ENCODE peak calls at places on chromosomes 6 and 20, in nine cellular contexts. One of them, this sample, is unnamed.
A peak's percentile ranks its signal among the peaks of the same experiment; 100 is the strongest.

GRCh38 chr6:33419580-33420492 is at the start of gene SYNGAP1:
- DNase-seq in neural progenitor cell: peak; percentile 78
- DNase-seq in A549: no peak
- DNase-seq in mesendoderm: peak; percentile 71
- DNase-seq in AG04450: peak; percentile 36
- DNase-seq in fibroblast of lung: peak; percentile 73
- DNase-seq in breast epithelium: no peak
- DNase-seq in pancreas: peak; percentile 46
- DNase-seq in testis: peak; percentile 75
- DNase-seq in this sample: no peak

GRCh38 chr20:63521602-63522001 is 1.0 kb downstream of the PPDPF start:
- DNase-seq in neural progenitor cell: peak; percentile 70
- DNase-seq in A549: no peak
- DNase-seq in mesendoderm: no peak
- DNase-seq in AG04450: no peak
- DNase-seq in fibroblast of lung: no peak
- DNase-seq in breast epithelium: no peak
- DNase-seq in pancreas: no peak
- DNase-seq in testis: no peak
- DNase-seq in this sample: no peak

GRCh38 chr20:21182832-21183563 is 57.1 kb downstream of the KIZ start:
- DNase-seq in neural progenitor cell: no peak
- DNase-seq in A549: peak; percentile 47
- DNase-seq in mesendoderm: no peak
- DNase-seq in AG04450: peak; percentile 48
- DNase-seq in fibroblast of lung: peak; percentile 88
- DNase-seq in breast epithelium: no peak
- DNase-seq in pancreas: no peak
- DNase-seq in testis: no peak
- DNase-seq in this sample: no peak

GRCh38 chr6:104019075-104019474 is 840.6 kb downstream of the HACE1 start:
- DNase-seq in neural progenitor cell: no peak
- DNase-seq in A549: no peak
- DNase-seq in mesendoderm: no peak
- DNase-seq in AG04450: no peak
- DNase-seq in fibroblast of lung: no peak
- DNase-seq in breast epithelium: no peak
- DNase-seq in pancreas: no peak
- DNase-seq in testis: no peak
- DNase-seq in this sample: no peak

GRCh38 chr20:18831830-18832229 is 18.2 kb downstream of the SCP2D1 start:
- DNase-seq in neural progenitor cell: no peak
- DNase-seq in A549: no peak
- DNase-seq in mesendoderm: no peak
- DNase-seq in AG04450: peak; percentile 4
- DNase-seq in fibroblast of lung: peak; percentile 8
- DNase-seq in breast epithelium: no peak
- DNase-seq in pancreas: no peak
- DNase-seq in testis: no peak
- DNase-seq in this sample: no peak

GRCh38 chr20:62952373-62953166 is at the start of gene SLC17A9:
- DNase-seq in neural progenitor cell: peak; percentile 79
- DNase-seq in A549: no peak
- DNase-seq in mesendoderm: peak; percentile 87
- DNase-seq in AG04450: no peak
- DNase-seq in fibroblast of lung: peak; percentile 25
- DNase-seq in breast epithelium: no peak
- DNase-seq in pancreas: peak; percentile 61
- DNase-seq in testis: peak; percentile 52
- DNase-seq in this sample: peak; percentile 8

GRCh38 chr20:49483018-49483705 is 694 bp upstream of the KCNB1 start:
- DNase-seq in neural progenitor cell: peak; percentile 69
- DNase-seq in A549: no peak
- DNase-seq in mesendoderm: peak; percentile 43
- DNase-seq in AG04450: no peak
- DNase-seq in fibroblast of lung: no peak
- DNase-seq in breast epithelium: no peak
- DNase-seq in pancreas: no peak
- DNase-seq in testis: no peak
- DNase-seq in this sample: no peak

GRCh38 chr6:35360349-35361138 is 18.2 kb downstream of the PPARD start:
- DNase-seq in neural progenitor cell: no peak
- DNase-seq in A549: peak; percentile 14
- DNase-seq in mesendoderm: peak; percentile 90
- DNase-seq in AG04450: no peak
- DNase-seq in fibroblast of lung: no peak
- DNase-seq in breast epithelium: no peak
- DNase-seq in pancreas: peak; percentile 52
- DNase-seq in testis: peak; percentile 80
- DNase-seq in this sample: peak; percentile 48

GRCh38 chr6:13048113-13048512 is 280.2 kb downstream of the TBC1D7 start:
- DNase-seq in neural progenitor cell: no peak
- DNase-seq in A549: no peak
- DNase-seq in mesendoderm: no peak
- DNase-seq in AG04450: no peak
- DNase-seq in fibroblast of lung: no peak
- DNase-seq in breast epithelium: no peak
- DNase-seq in pancreas: no peak
- DNase-seq in testis: no peak
- DNase-seq in this sample: no peak

GRCh38 chr20:36860339-36860738 is 15.6 kb upstream of the TLDC2 start:
- DNase-seq in neural progenitor cell: no peak
- DNase-seq in A549: no peak
- DNase-seq in mesendoderm: no peak
- DNase-seq in AG04450: no peak
- DNase-seq in fibroblast of lung: peak; percentile 18
- DNase-seq in breast epithelium: no peak
- DNase-seq in pancreas: no peak
- DNase-seq in testis: no peak
- DNase-seq in this sample: no peak

GRCh38 chr6:36678488-36679042 is at the start of gene CDKN1A:
- DNase-seq in neural progenitor cell: peak; percentile 97
- DNase-seq in A549: peak; percentile 86
- DNase-seq in mesendoderm: peak; percentile 95
- DNase-seq in AG04450: peak; percentile 86
- DNase-seq in fibroblast of lung: peak; percentile 93
- DNase-seq in breast epithelium: peak; percentile 88
- DNase-seq in pancreas: peak; percentile 91
- DNase-seq in testis: peak; percentile 95
- DNase-seq in this sample: no peak

GRCh38 chr20:47133809-47134456 is 222.6 kb downstream of the ZMYND8 start:
- DNase-seq in neural progenitor cell: no peak
- DNase-seq in A549: peak; percentile 59
- DNase-seq in mesendoderm: peak; percentile 30
- DNase-seq in AG04450: no peak
- DNase-seq in fibroblast of lung: peak; percentile 79
- DNase-seq in breast epithelium: no peak
- DNase-seq in pancreas: no peak
- DNase-seq in testis: no peak
- DNase-seq in this sample: no peak

GRCh38 chr6:168301648-168302398 is 17.8 kb downstream of the DACT2 start:
- DNase-seq in neural progenitor cell: peak; percentile 48
- DNase-seq in A549: peak; percentile 8
- DNase-seq in mesendoderm: peak; percentile 64
- DNase-seq in AG04450: no peak
- DNase-seq in fibroblast of lung: no peak
- DNase-seq in breast epithelium: no peak
- DNase-seq in pancreas: no peak
- DNase-seq in testis: no peak
- DNase-seq in this sample: no peak

GRCh38 chr6:30450908-30451818 is 38.1 kb upstream of the HLA-E start:
- DNase-seq in neural progenitor cell: peak; percentile 31
- DNase-seq in A549: no peak
- DNase-seq in mesendoderm: peak; percentile 17
- DNase-seq in AG04450: peak; percentile 18
- DNase-seq in fibroblast of lung: peak; percentile 74
- DNase-seq in breast epithelium: no peak
- DNase-seq in pancreas: peak; percentile 58
- DNase-seq in testis: no peak
- DNase-seq in this sample: no peak

GRCh38 chr6:165098165-165098564 is 211.2 kb downstream of the C6orf118 start:
- DNase-seq in neural progenitor cell: peak; percentile 30
- DNase-seq in A549: peak; percentile 28
- DNase-seq in mesendoderm: peak; percentile 9
- DNase-seq in AG04450: no peak
- DNase-seq in fibroblast of lung: no peak
- DNase-seq in breast epithelium: no peak
- DNase-seq in pancreas: no peak
- DNase-seq in testis: no peak
- DNase-seq in this sample: no peak

GRCh38 chr6:3911130-3911529 is 62.0 kb downstream of the FAM50B start:
- DNase-seq in neural progenitor cell: no peak
- DNase-seq in A549: no peak
- DNase-seq in mesendoderm: no peak
- DNase-seq in AG04450: no peak
- DNase-seq in fibroblast of lung: no peak
- DNase-seq in breast epithelium: no peak
- DNase-seq in pancreas: no peak
- DNase-seq in testis: no peak
- DNase-seq in this sample: no peak

GRCh38 chr6:91633374-91634184 is 1046.7 kb upstream of the MAP3K7 start:
- DNase-seq in neural progenitor cell: peak; percentile 18
- DNase-seq in A549: no peak
- DNase-seq in mesendoderm: peak; percentile 12
- DNase-seq in AG04450: no peak
- DNase-seq in fibroblast of lung: peak; percentile 1
- DNase-seq in breast epithelium: no peak
- DNase-seq in pancreas: no peak
- DNase-seq in testis: peak; percentile 20
- DNase-seq in this sample: no peak
- H3K27ac ChIP-seq in neural progenitor cell: peak overlapping the region; percentile 42
- H3K27ac ChIP-seq in A549: no peak overlapping the region
- H3K27ac ChIP-seq in mesendoderm: no peak overlapping the region
- H3K27ac ChIP-seq in AG04450: no peak overlapping the region
- H3K27ac ChIP-seq in fibroblast of lung: no peak overlapping the region
- H3K27ac ChIP-seq in breast epithelium: no peak overlapping the region
- H3K27ac ChIP-seq in pancreas: no peak overlapping the region
- H3K27ac ChIP-seq in testis: no peak overlapping the region
- H3K27ac ChIP-seq in this sample: no peak overlapping the region

GRCh38 chr6:141877275-141877983 is 255.3 kb upstream of the GJE1 start:
- DNase-seq in neural progenitor cell: no peak
- DNase-seq in A549: no peak
- DNase-seq in mesendoderm: no peak
- DNase-seq in AG04450: no peak
- DNase-seq in fibroblast of lung: peak; percentile 22
- DNase-seq in breast epithelium: no peak
- DNase-seq in pancreas: no peak
- DNase-seq in testis: no peak
- DNase-seq in this sample: no peak
- H3K27ac ChIP-seq in neural progenitor cell: no peak overlapping the region
- H3K27ac ChIP-seq in A549: no peak overlapping the region
- H3K27ac ChIP-seq in mesendoderm: no peak overlapping the region
- H3K27ac ChIP-seq in AG04450: no peak overlapping the region
- H3K27ac ChIP-seq in fibroblast of lung: no peak overlapping the region
- H3K27ac ChIP-seq in breast epithelium: no peak overlapping the region
- H3K27ac ChIP-seq in pancreas: no peak overlapping the region
- H3K27ac ChIP-seq in testis: no peak overlapping the region
- H3K27ac ChIP-seq in this sample: no peak overlapping the region

GRCh38 chr20:19943021-19943659 is 74.0 kb upstream of the NAA20 start:
- DNase-seq in neural progenitor cell: no peak
- DNase-seq in A549: no peak
- DNase-seq in mesendoderm: no peak
- DNase-seq in AG04450: no peak
- DNase-seq in fibroblast of lung: no peak
- DNase-seq in breast epithelium: peak; percentile 86
- DNase-seq in pancreas: no peak
- DNase-seq in testis: peak; percentile 82
- DNase-seq in this sample: peak; percentile 27

GRCh38 chr20:19944772-19945459 is 72.2 kb upstream of the NAA20 start:
- DNase-seq in neural progenitor cell: no peak
- DNase-seq in A549: no peak
- DNase-seq in mesendoderm: no peak
- DNase-seq in AG04450: no peak
- DNase-seq in fibroblast of lung: no peak
- DNase-seq in breast epithelium: no peak
- DNase-seq in pancreas: no peak
- DNase-seq in testis: no peak
- DNase-seq in this sample: no peak

GRCh38 chr20:19947611-19948264 is 69.4 kb upstream of the NAA20 start:
- DNase-seq in neural progenitor cell: no peak
- DNase-seq in A549: no peak
- DNase-seq in mesendoderm: peak; percentile 75
- DNase-seq in AG04450: peak; percentile 86
- DNase-seq in fibroblast of lung: peak; percentile 75
- DNase-seq in breast epithelium: no peak
- DNase-seq in pancreas: peak; percentile 81
- DNase-seq in testis: no peak
- DNase-seq in this sample: no peak

GRCh38 chr20:19949195-19949867 is 67.8 kb upstream of the NAA20 start:
- DNase-seq in neural progenitor cell: no peak
- DNase-seq in A549: no peak
- DNase-seq in mesendoderm: no peak
- DNase-seq in AG04450: no peak
- DNase-seq in fibroblast of lung: no peak
- DNase-seq in breast epithelium: no peak
- DNase-seq in pancreas: no peak
- DNase-seq in testis: no peak
- DNase-seq in this sample: no peak

DNA sequence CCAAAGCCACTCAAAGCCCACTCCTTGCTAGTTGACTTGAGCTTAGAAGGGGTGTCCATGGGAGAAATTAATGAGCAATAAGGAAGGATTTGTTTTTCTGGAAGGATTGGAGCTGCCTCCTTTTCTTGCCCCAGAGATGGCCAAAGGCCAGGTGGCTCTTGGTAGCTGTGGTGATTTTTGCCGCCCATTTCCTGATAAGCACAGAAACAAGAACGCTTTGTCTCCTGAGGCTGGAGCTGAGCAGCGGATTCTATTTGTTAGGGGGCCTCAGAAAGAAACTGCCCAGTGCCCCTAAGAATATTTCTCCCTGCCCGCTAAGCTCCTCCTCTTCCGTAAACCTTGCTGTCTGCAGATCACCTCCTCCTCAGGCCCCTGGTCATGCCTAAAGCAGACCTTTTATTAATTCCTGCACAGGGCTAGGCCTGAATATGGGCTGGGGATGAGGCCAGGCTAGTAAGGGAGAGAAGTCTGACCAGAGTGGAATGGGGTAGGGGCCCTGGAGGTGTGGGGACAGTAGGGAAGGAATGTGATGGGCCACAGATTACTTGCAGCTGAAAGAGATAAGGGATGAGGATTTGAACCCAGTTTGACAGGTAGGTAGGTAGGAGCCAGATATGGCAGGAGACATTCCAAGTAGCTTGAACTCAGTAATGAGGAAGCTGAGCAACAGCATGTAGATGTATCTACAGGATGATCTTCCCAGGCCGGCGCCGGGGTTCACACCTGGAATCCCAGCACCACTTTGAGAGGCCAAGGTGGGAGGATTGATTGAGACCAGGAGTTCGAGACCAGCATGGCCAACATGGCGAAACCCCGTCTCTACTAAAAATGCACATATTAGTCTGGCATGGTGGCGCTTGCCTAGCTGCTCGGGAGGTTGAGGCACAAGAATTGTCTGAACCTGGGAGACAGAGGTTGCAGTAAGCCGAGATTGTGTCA is 71.2 kb upstream of the NAA20 start:
- DNase-seq in neural progenitor cell: no peak
- DNase-seq in A549: no peak
- DNase-seq in mesendoderm: no peak
- DNase-seq in AG04450: no peak
- DNase-seq in fibroblast of lung: no peak
- DNase-seq in breast epithelium: no peak
- DNase-seq in pancreas: peak; percentile 67
- DNase-seq in testis: peak; percentile 74
- DNase-seq in this sample: peak; percentile 22
- H3K27ac ChIP-seq in neural progenitor cell: no peak overlapping the region
- H3K27ac ChIP-seq in A549: no peak overlapping the region
- H3K27ac ChIP-seq in mesendoderm: no peak overlapping the region
- H3K27ac ChIP-seq in AG04450: peak overlapping the region; percentile 4
- H3K27ac ChIP-seq in fibroblast of lung: no peak overlapping the region
- H3K27ac ChIP-seq in breast epithelium: peak overlapping the region; percentile 90
- H3K27ac ChIP-seq in pancreas: peak overlapping the region; percentile 77
- H3K27ac ChIP-seq in testis: peak overlapping the region; percentile 21
- H3K27ac ChIP-seq in this sample: peak overlapping the region; percentile 68

GRCh38 chr20:40467014-40467413 is 222.0 kb downstream of the MAFB start:
- DNase-seq in neural progenitor cell: no peak
- DNase-seq in A549: no peak
- DNase-seq in mesendoderm: no peak
- DNase-seq in AG04450: no peak
- DNase-seq in fibroblast of lung: no peak
- DNase-seq in breast epithelium: no peak
- DNase-seq in pancreas: no peak
- DNase-seq in testis: peak; percentile 31
- DNase-seq in this sample: no peak
- H3K27ac ChIP-seq in neural progenitor cell: no peak overlapping the region
- H3K27ac ChIP-seq in A549: no peak overlapping the region
- H3K27ac ChIP-seq in mesendoderm: no peak overlapping the region
- H3K27ac ChIP-seq in AG04450: no peak overlapping the region
- H3K27ac ChIP-seq in fibroblast of lung: no peak overlapping the region
- H3K27ac ChIP-seq in breast epithelium: no peak overlapping the region
- H3K27ac ChIP-seq in pancreas: no peak overlapping the region
- H3K27ac ChIP-seq in testis: no peak overlapping the region
- H3K27ac ChIP-seq in this sample: no peak overlapping the region